ENCODE peak calls at places on chromosome 21, in eight cellular contexts. One of them, this sample, is unnamed. For H3K36me3, the result is how much of the 10 kb centered on the place peaks cover.

GRCh38 chr21:18741954-18742353 is 338.4 kb upstream of the TMPRSS15 start:
- DNase-seq in ovary: no peak
- DNase-seq in hepatocyte: no peak
- DNase-seq in left lung: no peak
- DNase-seq in spleen: no peak
- DNase-seq in pancreas: no peak
- DNase-seq in stomach: no peak
- DNase-seq in CD8-positive, alpha-beta memory T cell: no peak
- DNase-seq in this sample: no peak

GRCh38 chr21:29186246-29186645 is 55.8 kb downstream of the MAP3K7CL start:
- DNase-seq in pancreas: no peak
- DNase-seq in ovary: no peak
- DNase-seq in CD8-positive, alpha-beta memory T cell: no peak
- DNase-seq in spleen: no peak
- DNase-seq in hepatocyte: no peak
- DNase-seq in stomach: no peak
- DNase-seq in left lung: no peak
- DNase-seq in this sample: no peak

GRCh38 chr21:16280731-16281130 is 550.9 kb downstream of the USP25 start:
- DNase-seq in spleen: no peak
- DNase-seq in left lung: no peak
- DNase-seq in CD8-positive, alpha-beta memory T cell: no peak
- DNase-seq in stomach: no peak
- DNase-seq in hepatocyte: no peak
- DNase-seq in pancreas: no peak
- DNase-seq in ovary: no peak
- DNase-seq in this sample: no peak

GRCh38 chr21:45286671-45287437 is 841 bp downstream of the POFUT2 start:
- DNase-seq in CD8-positive, alpha-beta memory T cell: no peak
- DNase-seq in hepatocyte: peak
- DNase-seq in stomach: peak
- DNase-seq in pancreas: peak
- DNase-seq in ovary: peak
- DNase-seq in spleen: peak
- DNase-seq in left lung: peak
- DNase-seq in this sample: peak

GRCh38 chr21:31316488-31317169 is 27.4 kb downstream of the TIAM1 start:
- DNase-seq in left lung: no peak
- DNase-seq in spleen: no peak
- DNase-seq in hepatocyte: no peak
- DNase-seq in pancreas: no peak
- DNase-seq in ovary: no peak
- DNase-seq in CD8-positive, alpha-beta memory T cell: no peak
- DNase-seq in stomach: no peak
- DNase-seq in this sample: no peak

GRCh38 chr21:44858791-44859190 is 14.7 kb downstream of the PTTG1IP start:
- DNase-seq in hepatocyte: no peak
- DNase-seq in pancreas: no peak
- DNase-seq in spleen: no peak
- DNase-seq in ovary: peak
- DNase-seq in left lung: peak
- DNase-seq in stomach: no peak
- DNase-seq in CD8-positive, alpha-beta memory T cell: no peak
- DNase-seq in this sample: no peak

GRCh38 chr21:17492415-17493168 is 20.3 kb upstream of the CXADR start:
- DNase-seq in left lung: no peak
- DNase-seq in hepatocyte: peak
- DNase-seq in ovary: no peak
- DNase-seq in pancreas: no peak
- DNase-seq in stomach: no peak
- DNase-seq in CD8-positive, alpha-beta memory T cell: no peak
- DNase-seq in spleen: no peak
- DNase-seq in this sample: no peak

GRCh38 chr21:29287383-29287782 is 11.3 kb upstream of the BACH1 start:
- DNase-seq in CD8-positive, alpha-beta memory T cell: no peak
- DNase-seq in stomach: no peak
- DNase-seq in hepatocyte: no peak
- DNase-seq in ovary: no peak
- DNase-seq in spleen: no peak
- DNase-seq in left lung: no peak
- DNase-seq in pancreas: no peak
- DNase-seq in this sample: no peak

GRCh38 chr21:31781737-31782136 is 49.8 kb upstream of the SCAF4 start:
- DNase-seq in hepatocyte: peak
- DNase-seq in spleen: no peak
- DNase-seq in left lung: no peak
- DNase-seq in pancreas: no peak
- DNase-seq in CD8-positive, alpha-beta memory T cell: no peak
- DNase-seq in stomach: no peak
- DNase-seq in ovary: peak
- DNase-seq in this sample: no peak

GRCh38 chr21:25639167-25639921 is at the start of gene JAM2:
- DNase-seq in hepatocyte: peak
- DNase-seq in CD8-positive, alpha-beta memory T cell: peak
- DNase-seq in stomach: no peak
- DNase-seq in left lung: peak
- DNase-seq in ovary: peak
- DNase-seq in spleen: peak
- DNase-seq in pancreas: peak
- DNase-seq in this sample: peak

GRCh38 chr21:29125199-29125598 is 5.2 kb upstream of the MAP3K7CL start:
- DNase-seq in spleen: no peak
- DNase-seq in pancreas: no peak
- DNase-seq in left lung: no peak
- DNase-seq in stomach: no peak
- DNase-seq in CD8-positive, alpha-beta memory T cell: no peak
- DNase-seq in hepatocyte: no peak
- DNase-seq in ovary: no peak
- DNase-seq in this sample: no peak

GRCh38 chr21:28601708-28602107 is 391.0 kb downstream of the LTN1 start:
- DNase-seq in spleen: no peak
- DNase-seq in ovary: no peak
- DNase-seq in left lung: no peak
- DNase-seq in stomach: no peak
- DNase-seq in hepatocyte: no peak
- DNase-seq in CD8-positive, alpha-beta memory T cell: no peak
- DNase-seq in pancreas: no peak
- DNase-seq in this sample: no peak

GRCh38 chr21:36478207-36478701 is 1.7 kb downstream of the CLDN14 start:
- DNase-seq in stomach: no peak
- DNase-seq in CD8-positive, alpha-beta memory T cell: no peak
- DNase-seq in hepatocyte: peak
- DNase-seq in left lung: no peak
- DNase-seq in spleen: peak
- DNase-seq in ovary: no peak
- DNase-seq in pancreas: no peak
- DNase-seq in this sample: no peak

GRCh38 chr21:37008705-37009104 is 2.2 kb downstream of the RIPPLY3 start:
- DNase-seq in stomach: no peak
- DNase-seq in ovary: no peak
- DNase-seq in spleen: no peak
- DNase-seq in CD8-positive, alpha-beta memory T cell: no peak
- DNase-seq in pancreas: no peak
- DNase-seq in hepatocyte: no peak
- DNase-seq in left lung: no peak
- DNase-seq in this sample: peak

GRCh38 chr21:35043549-35043948 is 5.6 kb downstream of the RUNX1 start:
- DNase-seq in pancreas: no peak
- DNase-seq in CD8-positive, alpha-beta memory T cell: no peak
- DNase-seq in stomach: no peak
- DNase-seq in hepatocyte: no peak
- DNase-seq in left lung: no peak
- DNase-seq in ovary: no peak
- DNase-seq in spleen: no peak
- DNase-seq in this sample: no peak

GRCh38 chr21:17793675-17794123 is 25.5 kb downstream of the C21orf91 start:
- DNase-seq in spleen: no peak
- DNase-seq in left lung: no peak
- DNase-seq in pancreas: no peak
- DNase-seq in CD8-positive, alpha-beta memory T cell: no peak
- DNase-seq in hepatocyte: no peak
- DNase-seq in stomach: no peak
- DNase-seq in ovary: no peak
- DNase-seq in this sample: peak

GRCh38 chr21:28099296-28099695 is 893.4 kb downstream of the LTN1 start:
- DNase-seq in stomach: no peak
- DNase-seq in left lung: no peak
- DNase-seq in spleen: no peak
- DNase-seq in ovary: peak
- DNase-seq in pancreas: no peak
- DNase-seq in hepatocyte: peak
- DNase-seq in CD8-positive, alpha-beta memory T cell: no peak
- DNase-seq in this sample: no peak

GRCh38 chr21:23951251-23951650 is 1656.0 kb downstream of the MRPL39 start:
- DNase-seq in CD8-positive, alpha-beta memory T cell: no peak
- DNase-seq in pancreas: no peak
- DNase-seq in stomach: no peak
- DNase-seq in hepatocyte: no peak
- DNase-seq in ovary: no peak
- DNase-seq in spleen: no peak
- DNase-seq in left lung: no peak
- DNase-seq in this sample: no peak

GRCh38 chr21:45889115-45889708 is 92.4 kb upstream of the COL6A1 start:
- DNase-seq in CD8-positive, alpha-beta memory T cell: no peak
- DNase-seq in spleen: peak
- DNase-seq in stomach: no peak
- DNase-seq in left lung: peak
- DNase-seq in pancreas: peak
- DNase-seq in ovary: peak
- DNase-seq in hepatocyte: no peak
- DNase-seq in this sample: no peak

GRCh38 chr21:26840206-26840605 is 5.0 kb downstream of the ADAMTS1 start:
- DNase-seq in CD8-positive, alpha-beta memory T cell: no peak
- DNase-seq in ovary: peak
- DNase-seq in pancreas: no peak
- DNase-seq in left lung: peak
- DNase-seq in hepatocyte: no peak
- DNase-seq in spleen: peak
- DNase-seq in stomach: no peak
- DNase-seq in this sample: no peak
- H3K36me3 ChIP-seq in CD8-positive, alpha-beta memory T cell: under half
- H3K36me3 ChIP-seq in ovary: under half
- H3K36me3 ChIP-seq in pancreas: under half
- H3K36me3 ChIP-seq in left lung: under half
- H3K36me3 ChIP-seq in hepatocyte: under half
- H3K36me3 ChIP-seq in spleen: under half
- H3K36me3 ChIP-seq in stomach: half or more
- H3K36me3 ChIP-seq in this sample: half or more

GRCh38 chr21:43719748-43720538 is 1.0 kb downstream of the PDXK start:
- DNase-seq in ovary: peak
- DNase-seq in hepatocyte: no peak
- DNase-seq in CD8-positive, alpha-beta memory T cell: no peak
- DNase-seq in left lung: peak
- DNase-seq in spleen: peak
- DNase-seq in pancreas: peak
- DNase-seq in stomach: peak
- DNase-seq in this sample: no peak

GRCh38 chr21:43720539-43721224 is 1.8 kb downstream of the PDXK start:
- DNase-seq in spleen: no peak
- DNase-seq in pancreas: peak
- DNase-seq in left lung: no peak
- DNase-seq in hepatocyte: peak
- DNase-seq in stomach: no peak
- DNase-seq in ovary: no peak
- DNase-seq in CD8-positive, alpha-beta memory T cell: no peak
- DNase-seq in this sample: no peak

GRCh38 chr21:43718872-43719747 is at the start of gene PDXK:
- DNase-seq in pancreas: peak
- DNase-seq in hepatocyte: peak
- DNase-seq in stomach: peak
- DNase-seq in left lung: peak
- DNase-seq in CD8-positive, alpha-beta memory T cell: peak
- DNase-seq in spleen: peak
- DNase-seq in ovary: peak
- DNase-seq in this sample: peak

GRCh38 chr21:43721939-43722338 is 3.0 kb downstream of the PDXK start:
- DNase-seq in spleen: no peak
- DNase-seq in left lung: no peak
- DNase-seq in CD8-positive, alpha-beta memory T cell: no peak
- DNase-seq in ovary: no peak
- DNase-seq in pancreas: peak
- DNase-seq in stomach: no peak
- DNase-seq in hepatocyte: no peak
- DNase-seq in this sample: no peak

DNA sequence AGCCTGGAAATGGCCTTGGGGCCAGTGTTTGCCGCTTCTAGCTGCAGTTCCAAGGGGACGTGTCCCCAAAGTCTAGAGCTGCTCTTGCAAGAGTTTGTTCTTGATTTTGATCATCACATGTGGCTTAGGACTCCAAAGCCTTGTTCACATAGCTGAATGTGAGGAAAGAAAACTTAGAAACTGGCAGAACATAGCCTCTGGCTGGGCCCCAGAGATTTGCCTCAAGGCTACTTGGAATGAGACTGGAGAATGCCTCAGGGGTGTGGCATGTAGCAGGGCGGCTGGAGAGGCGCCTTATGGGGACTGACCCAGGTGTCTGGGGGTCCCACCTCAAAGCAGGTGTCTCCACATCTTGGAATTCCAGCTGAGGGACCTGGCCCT is 2.3 kb downstream of the PDXK start:
- DNase-seq in hepatocyte: peak
- DNase-seq in left lung: no peak
- DNase-seq in pancreas: no peak
- DNase-seq in CD8-positive, alpha-beta memory T cell: no peak
- DNase-seq in spleen: no peak
- DNase-seq in ovary: no peak
- DNase-seq in stomach: peak
- DNase-seq in this sample: no peak
- H3K27ac ChIP-seq in hepatocyte: no peak
- H3K27ac ChIP-seq in left lung: peak
- H3K27ac ChIP-seq in pancreas: no peak
- H3K27ac ChIP-seq in CD8-positive, alpha-beta memory T cell: no peak
- H3K27ac ChIP-seq in spleen: no peak
- H3K27ac ChIP-seq in ovary: no peak
- H3K27ac ChIP-seq in stomach: peak
- H3K27ac ChIP-seq in this sample: no peak

GRCh38 chr21:33433001-33433400 is 29.8 kb downstream of the IFNGR2 start:
- DNase-seq in pancreas: no peak
- DNase-seq in CD8-positive, alpha-beta memory T cell: no peak
- DNase-seq in ovary: no peak
- DNase-seq in hepatocyte: no peak
- DNase-seq in stomach: no peak
- DNase-seq in spleen: no peak
- DNase-seq in left lung: no peak
- DNase-seq in this sample: no peak
- H3K36me3 ChIP-seq in pancreas: half or more
- H3K36me3 ChIP-seq in CD8-positive, alpha-beta memory T cell: under half
- H3K36me3 ChIP-seq in ovary: under half
- H3K36me3 ChIP-seq in hepatocyte: under half
- H3K36me3 ChIP-seq in stomach: half or more
- H3K36me3 ChIP-seq in spleen: half or more
- H3K36me3 ChIP-seq in left lung: under half
- H3K36me3 ChIP-seq in this sample: half or more

DNA sequence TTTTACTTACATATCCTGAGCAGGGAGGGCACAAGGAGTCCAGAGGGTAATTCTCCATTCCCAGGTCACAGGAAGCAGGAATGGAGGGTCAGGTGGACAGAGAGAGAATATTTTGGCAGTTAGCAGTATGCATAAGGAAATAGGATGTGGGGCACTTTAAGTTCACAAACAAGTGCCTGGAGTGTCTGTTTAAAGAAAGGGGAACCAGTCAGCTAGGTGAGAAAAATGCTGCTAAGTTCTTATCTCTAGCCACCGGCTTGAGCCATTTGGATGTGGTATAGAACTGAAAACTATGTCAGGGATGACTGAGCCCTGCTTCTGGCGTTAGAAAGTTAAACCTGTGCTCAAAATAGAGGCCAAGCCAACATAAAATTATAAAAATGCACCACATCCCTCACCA is 739.7 kb upstream of the NCAM2 start:
- DNase-seq in stomach: no peak
- DNase-seq in spleen: no peak
- DNase-seq in left lung: no peak
- DNase-seq in CD8-positive, alpha-beta memory T cell: no peak
- DNase-seq in hepatocyte: no peak
- DNase-seq in pancreas: no peak
- DNase-seq in ovary: no peak
- DNase-seq in this sample: no peak
- H3K27ac ChIP-seq in stomach: no peak
- H3K27ac ChIP-seq in spleen: no peak
- H3K27ac ChIP-seq in left lung: no peak
- H3K27ac ChIP-seq in CD8-positive, alpha-beta memory T cell: peak
- H3K27ac ChIP-seq in hepatocyte: no peak
- H3K27ac ChIP-seq in pancreas: no peak
- H3K27ac ChIP-seq in ovary: no peak
- H3K27ac ChIP-seq in this sample: no peak